ENCODE peak calls at places on chromosome 5, in six cellular contexts. One of them, this sample, is unnamed.

GRCh38 chr5:150613991-150614650 is 26.3 kb upstream of the SYNPO start:
- DNase-seq in CD8-positive, alpha-beta T cell: no peak
- DNase-seq in frontal cortex: no peak
- DNase-seq in activated T-helper 1 cell treated with anti-CD3 and anti-CD28 coated beads, Interleukin-2, amount 50 U/mL, for 16 hours: no peak
- DNase-seq in A172: no peak
- DNase-seq in neural crest cell: no peak
- DNase-seq in this sample: no peak

GRCh38 chr5:31161772-31162171 is 31.7 kb upstream of the CDH6 start:
- DNase-seq in CD8-positive, alpha-beta T cell: no peak
- DNase-seq in frontal cortex: no peak
- DNase-seq in activated T-helper 1 cell treated with anti-CD3 and anti-CD28 coated beads, Interleukin-2, amount 50 U/mL, for 16 hours: no peak
- DNase-seq in A172: no peak
- DNase-seq in neural crest cell: peak
- DNase-seq in this sample: no peak

GRCh38 chr5:96823900-96824351 is 16.2 kb upstream of the ERAP1 start:
- DNase-seq in CD8-positive, alpha-beta T cell: no peak
- DNase-seq in frontal cortex: no peak
- DNase-seq in activated T-helper 1 cell treated with anti-CD3 and anti-CD28 coated beads, Interleukin-2, amount 50 U/mL, for 16 hours: no peak
- DNase-seq in A172: peak
- DNase-seq in neural crest cell: no peak
- DNase-seq in this sample: peak

GRCh38 chr5:113122053-113122452 is 145.5 kb downstream of the DCP2 start:
- DNase-seq in CD8-positive, alpha-beta T cell: no peak
- DNase-seq in frontal cortex: no peak
- DNase-seq in activated T-helper 1 cell treated with anti-CD3 and anti-CD28 coated beads, Interleukin-2, amount 50 U/mL, for 16 hours: no peak
- DNase-seq in A172: no peak
- DNase-seq in neural crest cell: no peak
- DNase-seq in this sample: peak

GRCh38 chr5:76807296-76807695 is 11.5 kb upstream of the F2RL1 start:
- DNase-seq in CD8-positive, alpha-beta T cell: no peak
- DNase-seq in frontal cortex: no peak
- DNase-seq in activated T-helper 1 cell treated with anti-CD3 and anti-CD28 coated beads, Interleukin-2, amount 50 U/mL, for 16 hours: no peak
- DNase-seq in A172: peak
- DNase-seq in neural crest cell: no peak
- DNase-seq in this sample: no peak

GRCh38 chr5:137316346-137316736 is 182.8 kb downstream of the SPOCK1 start:
- DNase-seq in CD8-positive, alpha-beta T cell: no peak
- DNase-seq in frontal cortex: no peak
- DNase-seq in activated T-helper 1 cell treated with anti-CD3 and anti-CD28 coated beads, Interleukin-2, amount 50 U/mL, for 16 hours: no peak
- DNase-seq in A172: no peak
- DNase-seq in neural crest cell: no peak
- DNase-seq in this sample: no peak

GRCh38 chr5:176553260-176554085 is 4.3 kb downstream of the CDHR2 start:
- DNase-seq in CD8-positive, alpha-beta T cell: no peak
- DNase-seq in frontal cortex: no peak
- DNase-seq in activated T-helper 1 cell treated with anti-CD3 and anti-CD28 coated beads, Interleukin-2, amount 50 U/mL, for 16 hours: no peak
- DNase-seq in A172: peak
- DNase-seq in neural crest cell: no peak
- DNase-seq in this sample: no peak

GRCh38 chr5:15669826-15670225 is 169.8 kb downstream of the FBXL7 start:
- DNase-seq in CD8-positive, alpha-beta T cell: no peak
- DNase-seq in frontal cortex: no peak
- DNase-seq in activated T-helper 1 cell treated with anti-CD3 and anti-CD28 coated beads, Interleukin-2, amount 50 U/mL, for 16 hours: no peak
- DNase-seq in A172: no peak
- DNase-seq in neural crest cell: no peak
- DNase-seq in this sample: no peak

GRCh38 chr5:142222881-142223558 is 101.8 kb downstream of the SPRY4 start:
- DNase-seq in CD8-positive, alpha-beta T cell: no peak
- DNase-seq in frontal cortex: no peak
- DNase-seq in activated T-helper 1 cell treated with anti-CD3 and anti-CD28 coated beads, Interleukin-2, amount 50 U/mL, for 16 hours: no peak
- DNase-seq in A172: no peak
- DNase-seq in neural crest cell: no peak
- DNase-seq in this sample: no peak

GRCh38 chr5:20572560-20572959 is 584.6 kb upstream of the CDH18 start:
- DNase-seq in CD8-positive, alpha-beta T cell: no peak
- DNase-seq in frontal cortex: no peak
- DNase-seq in activated T-helper 1 cell treated with anti-CD3 and anti-CD28 coated beads, Interleukin-2, amount 50 U/mL, for 16 hours: no peak
- DNase-seq in A172: peak
- DNase-seq in neural crest cell: no peak
- DNase-seq in this sample: peak

GRCh38 chr5:1542755-1543154 is 19.0 kb upstream of the LPCAT1 start:
- DNase-seq in CD8-positive, alpha-beta T cell: peak
- DNase-seq in frontal cortex: no peak
- DNase-seq in activated T-helper 1 cell treated with anti-CD3 and anti-CD28 coated beads, Interleukin-2, amount 50 U/mL, for 16 hours: no peak
- DNase-seq in A172: peak
- DNase-seq in neural crest cell: no peak
- DNase-seq in this sample: peak

GRCh38 chr5:1254196-1254595 is 29.0 kb downstream of the SLC6A18 start:
- DNase-seq in CD8-positive, alpha-beta T cell: no peak
- DNase-seq in frontal cortex: no peak
- DNase-seq in activated T-helper 1 cell treated with anti-CD3 and anti-CD28 coated beads, Interleukin-2, amount 50 U/mL, for 16 hours: no peak
- DNase-seq in A172: no peak
- DNase-seq in neural crest cell: no peak
- DNase-seq in this sample: no peak

GRCh38 chr5:120823316-120823715 is 359.2 kb downstream of the PRR16 start:
- DNase-seq in CD8-positive, alpha-beta T cell: no peak
- DNase-seq in frontal cortex: no peak
- DNase-seq in activated T-helper 1 cell treated with anti-CD3 and anti-CD28 coated beads, Interleukin-2, amount 50 U/mL, for 16 hours: no peak
- DNase-seq in A172: no peak
- DNase-seq in neural crest cell: no peak
- DNase-seq in this sample: no peak

GRCh38 chr5:34026089-34026761 is 16.8 kb downstream of the C1QTNF3 start:
- DNase-seq in CD8-positive, alpha-beta T cell: no peak
- DNase-seq in frontal cortex: no peak
- DNase-seq in activated T-helper 1 cell treated with anti-CD3 and anti-CD28 coated beads, Interleukin-2, amount 50 U/mL, for 16 hours: no peak
- DNase-seq in A172: no peak
- DNase-seq in neural crest cell: no peak
- DNase-seq in this sample: no peak

GRCh38 chr5:35417040-35417439 is 186.8 kb upstream of the PRLR start:
- DNase-seq in CD8-positive, alpha-beta T cell: no peak
- DNase-seq in frontal cortex: no peak
- DNase-seq in activated T-helper 1 cell treated with anti-CD3 and anti-CD28 coated beads, Interleukin-2, amount 50 U/mL, for 16 hours: no peak
- DNase-seq in A172: no peak
- DNase-seq in neural crest cell: no peak
- DNase-seq in this sample: no peak